ENCODE peak calls at places on chromosomes 13 and 19, in nine cellular contexts. A, C, I, O, S, X, V, F and M are unnamed samples. For H3K27me3 and H3K4me1, the result is how much of the 10 kb centered on the place peaks cover.

GRCh38 chr13:41133951-41134350 is 1.3 kb upstream of the KBTBD6 start:
- DNase-seq in A (no peak), C (no peak), I (no peak), O (no peak), S (no peak), X (no peak), V (no peak), F (no peak), M (no peak)

GRCh38 chr13:59304596-59304995 is 859.1 kb downstream of the DIAPH3 start:
- DNase-seq in A (no peak), C (no peak), I (no peak), O (no peak), S (no peak), X (no peak), V (no peak), F (no peak), M (no peak)

GRCh38 chr19:39403331-39404312 is 3.0 kb upstream of the ZFP36 start:
- DNase-seq in A (peak), C (peak), I (peak), O (peak), S (peak), X (peak), V (peak), F (peak), M (peak)

GRCh38 chr13:47094734-47095434 is 198.0 kb upstream of the HTR2A start:
- DNase-seq in A (no peak), C (no peak), I (no peak), O (no peak), S (no peak), X (no peak), V (no peak), F (no peak), M (no peak)

GRCh38 chr13:27954406-27954851 is 14.7 kb downstream of the CDX2 start:
- DNase-seq in A (no peak), C (no peak), I (no peak), O (no peak), S (no peak), X (peak), V (no peak), F (no peak), M (no peak)

GRCh38 chr19:36054733-36055686 is at the start of gene WDR62:
- DNase-seq in A (peak), C (no peak), I (peak), O (peak), S (no peak), X (peak), V (peak), F (peak), M (no peak)

GRCh38 chr19:48318286-48318987 is 6.9 kb upstream of the EMP3 start:
- DNase-seq in A (no peak), C (no peak), I (no peak), O (no peak), S (no peak), X (no peak), V (no peak), F (no peak), M (no peak)

GRCh38 chr13:106919638-106920037 is 351.7 kb upstream of the ARGLU1 start:
- DNase-seq in A (peak), C (no peak), I (peak), O (peak), S (no peak), X (no peak), V (no peak), F (no peak), M (no peak)

GRCh38 chr19:50511069-50511822 is at the start of gene JOSD2:
- DNase-seq in A (peak), C (peak), I (peak), O (peak), S (peak), X (peak), V (peak), F (peak), M (peak)
- H3K27ac ChIP-seq in A (peak), C (peak), I (peak), O (peak), S (peak), X (peak), V (peak), F (peak), M (peak)

GRCh38 chr13:112456138-112457056 is 80.2 kb downstream of the SPACA7 start:
- DNase-seq in A (no peak), C (no peak), I (no peak), O (no peak), S (no peak), X (peak), V (no peak), F (no peak), M (no peak)

GRCh38 chr13:112457081-112457480 is 80.9 kb downstream of the SPACA7 start:
- DNase-seq in A (no peak), C (no peak), I (no peak), O (no peak), S (no peak), X (no peak), V (no peak), F (no peak), M (no peak)

GRCh38 chr13:112455476-112456059 is 79.4 kb downstream of the SPACA7 start:
- DNase-seq in A (no peak), C (no peak), I (no peak), O (no peak), S (no peak), X (peak), V (no peak), F (no peak), M (no peak)

GRCh38 chr13:112454648-112455334 is 78.6 kb downstream of the SPACA7 start:
- DNase-seq in A (no peak), C (no peak), I (no peak), O (no peak), S (no peak), X (peak), V (no peak), F (no peak), M (no peak)

GRCh38 chr13:112457485-112457884 is 81.3 kb downstream of the SPACA7 start:
- DNase-seq in A (no peak), C (no peak), I (no peak), O (no peak), S (no peak), X (peak), V (no peak), F (no peak), M (no peak)
- H3K27me3 ChIP-seq in A (under half), C (under half), I (under half), O (under half), S (under half), X (under half), V (under half), F (under half), M (under half)

GRCh38 chr19:40718774-40719391 is 2.0 kb downstream of the ITPKC start:
- DNase-seq in A (peak), C (peak), I (peak), O (peak), S (no peak), X (no peak), V (peak), F (peak), M (peak)
- H3K4me1 ChIP-seq in A (half or more), C (under half), I (under half), O (under half), S (under half), X (under half), V (half or more), F (under half), M (under half)

DNA sequence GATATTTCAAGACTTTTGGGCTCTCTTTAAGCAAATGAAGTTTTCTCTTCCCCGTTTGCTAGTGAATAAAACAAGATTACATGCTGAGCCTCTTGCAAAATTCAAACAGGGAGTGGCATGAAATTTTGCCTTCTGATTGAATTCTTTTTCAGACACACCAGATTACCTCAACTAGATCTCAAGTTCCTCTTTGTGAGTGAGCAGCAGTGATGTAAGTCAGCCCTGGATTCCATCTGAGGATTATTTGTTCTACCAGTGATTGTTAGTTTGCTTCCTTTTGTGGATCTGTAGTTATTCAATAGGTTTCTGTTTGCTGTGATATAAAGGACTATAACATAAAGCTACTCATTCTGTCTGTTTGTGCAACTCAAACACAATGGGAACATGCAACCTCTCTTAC is 407.8 kb downstream of the LMO7 start:
- DNase-seq in A (no peak), C (no peak), I (no peak), O (no peak), S (no peak), X (no peak), V (no peak), F (no peak), M (peak)
- H3K27ac ChIP-seq in A (no peak), C (no peak), I (no peak), O (no peak), S (no peak), X (no peak), V (no peak), F (no peak), M (no peak)

DNA sequence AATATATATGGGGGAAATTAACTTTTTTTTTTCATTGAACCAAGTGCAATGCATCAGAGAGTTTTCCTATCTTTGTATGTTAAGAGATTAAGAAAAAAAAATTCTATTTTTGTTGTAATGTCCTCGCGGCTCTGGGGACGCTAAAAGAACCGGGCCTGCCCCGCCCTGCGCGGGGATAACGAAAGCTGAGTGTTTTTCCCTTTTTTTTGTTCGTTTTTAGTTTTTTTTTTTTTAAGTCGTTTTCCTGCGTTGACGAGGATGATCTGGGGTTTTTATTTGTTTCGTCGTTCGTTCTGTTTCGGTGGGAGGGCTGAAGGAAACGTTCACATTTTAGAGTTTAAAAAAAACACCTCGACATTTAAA is 5.7 kb downstream of the LYL1 start:
- DNase-seq in A (no peak), C (no peak), I (peak), O (no peak), S (no peak), X (no peak), V (no peak), F (no peak), M (no peak)
- H3K27me3 ChIP-seq in A (under half), C (under half), I (under half), O (under half), S (under half), X (half or more), V (under half), F (under half), M (under half)